ENCODE peak calls at places on chromosomes 13 and 19, in six cellular contexts. One of them, this sample, is unnamed.

GRCh38 chr19:55176116-55176515 is 4.0 kb downstream of the SYT5 start:
- DNase-seq in mesenchymal stem cell: no peak
- DNase-seq in CD8-positive, alpha-beta T cell: no peak
- DNase-seq in breast epithelium: no peak
- DNase-seq in GM23248: no peak
- DNase-seq in brain microvascular endothelial cell: no peak
- DNase-seq in this sample: no peak

GRCh38 chr19:11401808-11402543 is 17.1 kb downstream of the RGL3 start:
- DNase-seq in GM23248: no peak
- DNase-seq in breast epithelium: no peak
- DNase-seq in brain microvascular endothelial cell: no peak
- DNase-seq in mesenchymal stem cell: no peak
- DNase-seq in CD8-positive, alpha-beta T cell: no peak
- DNase-seq in this sample: no peak

GRCh38 chr13:51194942-51195341 is 27.3 kb upstream of the FAM124A start:
- DNase-seq in CD8-positive, alpha-beta T cell: no peak
- DNase-seq in breast epithelium: no peak
- DNase-seq in mesenchymal stem cell: no peak
- DNase-seq in GM23248: no peak
- DNase-seq in brain microvascular endothelial cell: no peak
- DNase-seq in this sample: peak; percentile 47

GRCh38 chr13:41716236-41716635 is 244.7 kb downstream of the VWA8 start:
- DNase-seq in CD8-positive, alpha-beta T cell: no peak
- DNase-seq in GM23248: no peak
- DNase-seq in brain microvascular endothelial cell: no peak
- DNase-seq in mesenchymal stem cell: no peak
- DNase-seq in breast epithelium: no peak
- DNase-seq in this sample: no peak

GRCh38 chr13:43664700-43665191 is 122.0 kb downstream of the ENOX1 start:
- DNase-seq in GM23248: peak; percentile 75
- DNase-seq in CD8-positive, alpha-beta T cell: no peak
- DNase-seq in brain microvascular endothelial cell: peak; percentile 55
- DNase-seq in breast epithelium: no peak
- DNase-seq in mesenchymal stem cell: peak; percentile 69
- DNase-seq in this sample: no peak

GRCh38 chr19:48254529-48254970 is 1.2 kb downstream of the CARD8 start:
- DNase-seq in brain microvascular endothelial cell: no peak
- DNase-seq in breast epithelium: no peak
- DNase-seq in GM23248: no peak
- DNase-seq in mesenchymal stem cell: no peak
- DNase-seq in CD8-positive, alpha-beta T cell: no peak
- DNase-seq in this sample: no peak

GRCh38 chr19:19067276-19068072 is 3.7 kb downstream of the SLC25A42 start:
- DNase-seq in GM23248: peak; percentile 68
- DNase-seq in brain microvascular endothelial cell: no peak
- DNase-seq in mesenchymal stem cell: no peak
- DNase-seq in CD8-positive, alpha-beta T cell: no peak
- DNase-seq in breast epithelium: no peak
- DNase-seq in this sample: no peak

GRCh38 chr19:2176336-2176994 is 12.7 kb downstream of the DOT1L start:
- DNase-seq in mesenchymal stem cell: no peak
- DNase-seq in brain microvascular endothelial cell: no peak
- DNase-seq in breast epithelium: no peak
- DNase-seq in CD8-positive, alpha-beta T cell: no peak
- DNase-seq in GM23248: no peak
- DNase-seq in this sample: no peak

GRCh38 chr13:70128098-70128497 is 19.8 kb upstream of the KLHL1 start:
- DNase-seq in CD8-positive, alpha-beta T cell: no peak
- DNase-seq in GM23248: no peak
- DNase-seq in breast epithelium: no peak
- DNase-seq in mesenchymal stem cell: no peak
- DNase-seq in brain microvascular endothelial cell: no peak
- DNase-seq in this sample: no peak
- H3K36me3 ChIP-seq in CD8-positive, alpha-beta T cell: no peaks in the 10 kb centered on the region
- H3K36me3 ChIP-seq in GM23248: no peaks in the 10 kb centered on the region
- H3K36me3 ChIP-seq in breast epithelium: no peaks in the 10 kb centered on the region
- H3K36me3 ChIP-seq in mesenchymal stem cell: no peaks in the 10 kb centered on the region
- H3K36me3 ChIP-seq in brain microvascular endothelial cell: no peaks in the 10 kb centered on the region
- H3K36me3 ChIP-seq in this sample: no peaks in the 10 kb centered on the region

DNA sequence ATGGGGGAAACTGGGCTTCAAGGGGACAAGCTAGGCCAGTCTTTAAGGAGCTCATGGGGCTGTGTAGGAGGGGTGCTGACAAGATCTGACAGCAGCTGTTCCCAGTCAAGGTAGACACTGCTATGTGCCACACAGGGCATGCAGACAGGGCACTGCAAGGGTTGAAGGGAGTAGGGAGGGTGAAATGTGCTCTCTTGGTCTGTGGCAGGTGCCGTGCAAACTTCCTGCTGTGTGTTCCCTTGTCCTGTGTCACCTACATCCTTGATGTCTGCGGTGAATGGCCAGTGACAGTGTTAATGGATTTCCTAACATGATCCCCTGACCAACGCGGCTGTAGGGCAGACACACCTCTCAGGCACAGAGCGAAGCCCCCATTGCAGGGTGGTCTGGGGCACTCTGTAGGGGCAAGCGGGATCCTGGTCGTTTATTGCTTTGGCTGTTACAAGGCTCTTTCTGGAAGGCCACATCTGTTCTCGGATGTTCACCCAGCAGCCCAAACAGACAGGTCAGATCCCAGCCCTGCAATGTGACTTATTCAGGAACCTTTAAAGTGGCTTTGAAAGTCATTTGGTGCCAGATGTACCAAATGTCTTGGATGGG is 199.4 kb upstream of the ZNF536 start:
- DNase-seq in mesenchymal stem cell: no peak
- DNase-seq in CD8-positive, alpha-beta T cell: no peak
- DNase-seq in breast epithelium: no peak
- DNase-seq in brain microvascular endothelial cell: no peak
- DNase-seq in GM23248: no peak
- DNase-seq in this sample: peak; percentile 83
- H3K36me3 ChIP-seq in mesenchymal stem cell: no peaks in the 10 kb centered on the region
- H3K36me3 ChIP-seq in CD8-positive, alpha-beta T cell: no peaks in the 10 kb centered on the region
- H3K36me3 ChIP-seq in breast epithelium: no peaks in the 10 kb centered on the region
- H3K36me3 ChIP-seq in brain microvascular endothelial cell: no peaks in the 10 kb centered on the region
- H3K36me3 ChIP-seq in GM23248: no peaks in the 10 kb centered on the region
- H3K36me3 ChIP-seq in this sample: no peaks in the 10 kb centered on the region

GRCh38 chr19:7971553-7972520 is 28.4 kb upstream of the TIMM44 start:
- DNase-seq in mesenchymal stem cell: no peak
- DNase-seq in CD8-positive, alpha-beta T cell: no peak
- DNase-seq in GM23248: no peak
- DNase-seq in brain microvascular endothelial cell: no peak
- DNase-seq in breast epithelium: no peak
- DNase-seq in this sample: no peak

GRCh38 chr19:7970716-7971448 is 27.4 kb upstream of the TIMM44 start:
- DNase-seq in GM23248: peak; percentile 60
- DNase-seq in mesenchymal stem cell: peak; percentile 60
- DNase-seq in breast epithelium: no peak
- DNase-seq in brain microvascular endothelial cell: peak; percentile 20
- DNase-seq in CD8-positive, alpha-beta T cell: no peak
- DNase-seq in this sample: no peak

GRCh38 chr19:7968008-7968795 is 24.7 kb upstream of the TIMM44 start:
- DNase-seq in brain microvascular endothelial cell: no peak
- DNase-seq in CD8-positive, alpha-beta T cell: no peak
- DNase-seq in GM23248: no peak
- DNase-seq in mesenchymal stem cell: no peak
- DNase-seq in breast epithelium: no peak
- DNase-seq in this sample: no peak

GRCh38 chr19:7968796-7969559 is 25.5 kb upstream of the TIMM44 start:
- DNase-seq in CD8-positive, alpha-beta T cell: no peak
- DNase-seq in brain microvascular endothelial cell: no peak
- DNase-seq in breast epithelium: no peak
- DNase-seq in GM23248: peak; percentile 47
- DNase-seq in mesenchymal stem cell: no peak
- DNase-seq in this sample: no peak

GRCh38 chr19:7969560-7969949 is 26.1 kb upstream of the TIMM44 start:
- DNase-seq in brain microvascular endothelial cell: no peak
- DNase-seq in CD8-positive, alpha-beta T cell: no peak
- DNase-seq in GM23248: no peak
- DNase-seq in breast epithelium: no peak
- DNase-seq in mesenchymal stem cell: no peak
- DNase-seq in this sample: no peak
- H3K36me3 ChIP-seq in brain microvascular endothelial cell: peaks cover 38% of the 10 kb centered on the region
- H3K36me3 ChIP-seq in CD8-positive, alpha-beta T cell: peaks cover 43% of the 10 kb centered on the region
- H3K36me3 ChIP-seq in GM23248: peaks cover 3% of the 10 kb centered on the region
- H3K36me3 ChIP-seq in breast epithelium: no peaks in the 10 kb centered on the region
- H3K36me3 ChIP-seq in mesenchymal stem cell: peaks cover 83% of the 10 kb centered on the region
- H3K36me3 ChIP-seq in this sample: peaks cover 100% of the 10 kb centered on the region

DNA sequence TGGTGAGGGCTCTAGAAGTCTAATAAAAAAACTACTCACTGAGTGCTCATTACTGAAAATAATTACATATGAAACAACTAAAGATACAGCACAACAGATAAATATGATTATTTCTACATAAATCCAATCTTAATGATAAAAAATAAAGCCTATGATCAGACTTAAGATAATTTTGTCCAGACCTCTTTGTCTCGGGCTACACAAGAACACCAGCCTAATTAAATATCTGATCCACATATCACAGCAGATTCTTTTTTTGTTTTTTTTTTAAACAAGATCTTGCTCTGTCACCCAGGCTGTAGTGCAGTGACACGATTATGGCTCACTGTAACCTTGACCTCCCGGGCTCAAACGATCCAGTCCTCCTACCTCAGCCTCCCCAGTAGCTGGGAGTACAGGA is 30.3 kb upstream of the SMAD9 start:
- DNase-seq in CD8-positive, alpha-beta T cell: no peak
- DNase-seq in brain microvascular endothelial cell: no peak
- DNase-seq in breast epithelium: no peak
- DNase-seq in mesenchymal stem cell: no peak
- DNase-seq in GM23248: no peak
- DNase-seq in this sample: no peak
- H3K36me3 ChIP-seq in CD8-positive, alpha-beta T cell: peaks cover 3% of the 10 kb centered on the region
- H3K36me3 ChIP-seq in brain microvascular endothelial cell: peaks cover 8% of the 10 kb centered on the region
- H3K36me3 ChIP-seq in breast epithelium: no peaks in the 10 kb centered on the region
- H3K36me3 ChIP-seq in mesenchymal stem cell: peaks cover 9% of the 10 kb centered on the region
- H3K36me3 ChIP-seq in GM23248: peaks cover 31% of the 10 kb centered on the region
- H3K36me3 ChIP-seq in this sample: peaks cover 18% of the 10 kb centered on the region

GRCh38 chr19:3649888-3650287 is 23.3 kb upstream of the CACTIN start:
- DNase-seq in breast epithelium: peak; percentile 70
- DNase-seq in brain microvascular endothelial cell: no peak
- DNase-seq in mesenchymal stem cell: no peak
- DNase-seq in GM23248: no peak
- DNase-seq in CD8-positive, alpha-beta T cell: no peak
- DNase-seq in this sample: no peak
- H3K36me3 ChIP-seq in breast epithelium: no peaks in the 10 kb centered on the region
- H3K36me3 ChIP-seq in brain microvascular endothelial cell: peaks cover 36% of the 10 kb centered on the region
- H3K36me3 ChIP-seq in mesenchymal stem cell: peaks cover 88% of the 10 kb centered on the region
- H3K36me3 ChIP-seq in GM23248: no peaks in the 10 kb centered on the region
- H3K36me3 ChIP-seq in CD8-positive, alpha-beta T cell: peaks cover 5% of the 10 kb centered on the region
- H3K36me3 ChIP-seq in this sample: peaks cover 91% of the 10 kb centered on the region

DNA sequence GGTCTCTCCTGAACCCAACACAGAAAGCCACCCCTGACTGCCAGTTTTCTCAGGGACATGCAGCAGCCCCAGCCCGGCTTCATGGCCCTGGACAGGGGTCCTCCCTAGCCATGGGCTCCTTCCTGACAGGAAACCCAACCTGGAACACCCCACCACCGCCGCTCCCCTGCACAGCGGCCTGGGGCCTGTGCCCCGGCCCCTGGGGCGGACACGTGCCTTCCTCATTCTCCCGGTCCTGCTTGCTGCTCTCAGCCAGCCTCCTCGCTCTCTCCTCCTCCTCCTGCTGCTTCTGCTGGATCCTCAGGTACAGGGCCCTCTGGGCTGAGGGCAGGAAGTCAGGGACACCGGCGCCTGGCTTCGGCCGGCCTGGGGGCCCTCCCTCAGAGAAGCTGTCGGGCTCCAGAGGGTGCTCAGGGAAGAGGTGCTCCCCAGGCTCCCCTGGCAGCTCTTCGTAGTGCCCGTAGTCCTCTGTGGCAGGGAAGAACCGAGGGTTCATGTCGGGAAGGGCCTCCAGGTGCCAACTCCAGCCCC is 20.5 kb upstream of the TMEM160 start:
- DNase-seq in brain microvascular endothelial cell: no peak
- DNase-seq in mesenchymal stem cell: no peak
- DNase-seq in GM23248: no peak
- DNase-seq in CD8-positive, alpha-beta T cell: no peak
- DNase-seq in breast epithelium: no peak
- DNase-seq in this sample: no peak
- H3K36me3 ChIP-seq in brain microvascular endothelial cell: peaks cover 52% of the 10 kb centered on the region
- H3K36me3 ChIP-seq in mesenchymal stem cell: peaks cover 85% of the 10 kb centered on the region
- H3K36me3 ChIP-seq in GM23248: peaks cover 12% of the 10 kb centered on the region
- H3K36me3 ChIP-seq in CD8-positive, alpha-beta T cell: peaks cover 33% of the 10 kb centered on the region
- H3K36me3 ChIP-seq in breast epithelium: peaks cover 20% of the 10 kb centered on the region
- H3K36me3 ChIP-seq in this sample: peaks cover 91% of the 10 kb centered on the region

GRCh38 chr19:29512748-29513147 is 13.0 kb upstream of the VSTM2B start:
- DNase-seq in GM23248: no peak
- DNase-seq in brain microvascular endothelial cell: no peak
- DNase-seq in CD8-positive, alpha-beta T cell: no peak
- DNase-seq in mesenchymal stem cell: no peak
- DNase-seq in breast epithelium: no peak
- DNase-seq in this sample: no peak
- H3K36me3 ChIP-seq in GM23248: no peaks in the 10 kb centered on the region
- H3K36me3 ChIP-seq in brain microvascular endothelial cell: no peaks in the 10 kb centered on the region
- H3K36me3 ChIP-seq in CD8-positive, alpha-beta T cell: no peaks in the 10 kb centered on the region
- H3K36me3 ChIP-seq in mesenchymal stem cell: no peaks in the 10 kb centered on the region
- H3K36me3 ChIP-seq in breast epithelium: no peaks in the 10 kb centered on the region
- H3K36me3 ChIP-seq in this sample: no peaks in the 10 kb centered on the region

GRCh38 chr19:1107655-1108261 is 4.0 kb downstream of the GPX4 start:
- DNase-seq in GM23248: no peak
- DNase-seq in mesenchymal stem cell: peak; percentile 22
- DNase-seq in brain microvascular endothelial cell: no peak
- DNase-seq in breast epithelium: no peak
- DNase-seq in CD8-positive, alpha-beta T cell: no peak
- DNase-seq in this sample: no peak

GRCh38 chr19:1108291-1109031 is 4.7 kb downstream of the GPX4 start:
- DNase-seq in CD8-positive, alpha-beta T cell: no peak
- DNase-seq in GM23248: no peak
- DNase-seq in brain microvascular endothelial cell: no peak
- DNase-seq in breast epithelium: no peak
- DNase-seq in mesenchymal stem cell: no peak
- DNase-seq in this sample: no peak

GRCh38 chr19:1109697-1110671 is 6.2 kb downstream of the GPX4 start:
- DNase-seq in GM23248: no peak
- DNase-seq in mesenchymal stem cell: no peak
- DNase-seq in brain microvascular endothelial cell: no peak
- DNase-seq in breast epithelium: no peak
- DNase-seq in CD8-positive, alpha-beta T cell: no peak
- DNase-seq in this sample: no peak

GRCh38 chr19:1110809-1111640 is 7.2 kb downstream of the GPX4 start:
- DNase-seq in brain microvascular endothelial cell: no peak
- DNase-seq in GM23248: peak; percentile 59
- DNase-seq in CD8-positive, alpha-beta T cell: no peak
- DNase-seq in mesenchymal stem cell: no peak
- DNase-seq in breast epithelium: no peak
- DNase-seq in this sample: no peak

DNA sequence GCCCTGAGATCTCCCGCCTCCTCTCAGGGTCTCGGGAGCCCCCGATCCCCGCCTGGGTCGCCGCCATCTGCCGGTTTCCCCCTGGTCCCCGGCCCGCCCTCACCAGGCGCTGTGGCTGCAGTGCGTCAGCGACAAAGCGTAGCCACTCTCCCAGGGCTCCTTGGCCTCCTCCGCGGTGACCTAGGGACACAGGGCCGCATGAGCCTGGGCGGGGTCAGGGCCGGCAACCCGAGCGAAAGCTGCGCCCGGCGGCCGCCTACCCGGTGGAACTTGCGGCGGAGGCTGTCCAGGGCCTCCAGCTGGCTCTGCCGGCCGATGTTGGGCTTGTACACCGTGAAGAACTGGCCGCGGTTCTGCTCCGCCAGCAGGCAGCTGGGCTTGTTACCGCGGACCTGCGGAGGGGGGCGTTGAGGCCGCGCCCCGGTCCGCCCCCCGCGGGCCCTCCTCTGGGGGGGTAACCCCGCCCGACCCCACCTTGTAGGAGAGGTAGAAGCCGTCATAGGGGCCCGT is 5.3 kb downstream of the GPX4 start:
- DNase-seq in breast epithelium: no peak
- DNase-seq in CD8-positive, alpha-beta T cell: no peak
- DNase-seq in GM23248: peak; percentile 28
- DNase-seq in brain microvascular endothelial cell: no peak
- DNase-seq in mesenchymal stem cell: no peak
- DNase-seq in this sample: no peak
- H3K36me3 ChIP-seq in breast epithelium: peaks cover 12% of the 10 kb centered on the region
- H3K36me3 ChIP-seq in CD8-positive, alpha-beta T cell: peaks cover 16% of the 10 kb centered on the region
- H3K36me3 ChIP-seq in GM23248: peaks cover 15% of the 10 kb centered on the region
- H3K36me3 ChIP-seq in brain microvascular endothelial cell: peaks cover 59% of the 10 kb centered on the region
- H3K36me3 ChIP-seq in mesenchymal stem cell: peaks cover 91% of the 10 kb centered on the region
- H3K36me3 ChIP-seq in this sample: peaks cover 36% of the 10 kb centered on the region